ENCODE peak calls at places on chromosomes 4 and X, in eight cellular contexts. One of them, this sample, is unnamed.

GRCh38 chr4:187172340-187172761 is 448.7 kb upstream of the FAT1 start:
- DNase-seq in fibroblast of pulmonary artery: peak
- DNase-seq in prostate gland: peak
- DNase-seq in foreskin keratinocyte: peak
- DNase-seq in tibial nerve: no peak
- DNase-seq in tibial artery: no peak
- DNase-seq in WTC11: no peak
- DNase-seq in HL-60: no peak
- DNase-seq in this sample: no peak

GRCh38 chr4:16297003-16297402 is 70.7 kb upstream of the TAPT1 start:
- DNase-seq in foreskin keratinocyte: no peak
- DNase-seq in fibroblast of pulmonary artery: no peak
- DNase-seq in tibial nerve: no peak
- DNase-seq in tibial artery: no peak
- DNase-seq in WTC11: no peak
- DNase-seq in HL-60: no peak
- DNase-seq in prostate gland: no peak
- DNase-seq in this sample: no peak

GRCh38 chr4:155807021-155807420 is 48.2 kb downstream of the GUCY1B1 start:
- DNase-seq in WTC11: no peak
- DNase-seq in tibial nerve: no peak
- DNase-seq in fibroblast of pulmonary artery: peak
- DNase-seq in tibial artery: no peak
- DNase-seq in HL-60: no peak
- DNase-seq in prostate gland: no peak
- DNase-seq in foreskin keratinocyte: no peak
- DNase-seq in this sample: no peak

GRCh38 chr4:112266823-112267222 is 18.9 kb downstream of the TIFA start:
- DNase-seq in WTC11: no peak
- DNase-seq in prostate gland: no peak
- DNase-seq in foreskin keratinocyte: no peak
- DNase-seq in HL-60: no peak
- DNase-seq in tibial nerve: no peak
- DNase-seq in tibial artery: no peak
- DNase-seq in fibroblast of pulmonary artery: peak
- DNase-seq in this sample: no peak

GRCh38 chr4:101983835-101984234 is 193.3 kb downstream of the BANK1 start:
- DNase-seq in tibial nerve: no peak
- DNase-seq in fibroblast of pulmonary artery: no peak
- DNase-seq in WTC11: no peak
- DNase-seq in prostate gland: no peak
- DNase-seq in tibial artery: no peak
- DNase-seq in HL-60: no peak
- DNase-seq in foreskin keratinocyte: no peak
- DNase-seq in this sample: no peak

GRCh38 chr4:185290656-185291055 is 81.3 kb downstream of the SNX25 start:
- DNase-seq in prostate gland: no peak
- DNase-seq in tibial nerve: no peak
- DNase-seq in WTC11: no peak
- DNase-seq in foreskin keratinocyte: no peak
- DNase-seq in fibroblast of pulmonary artery: no peak
- DNase-seq in HL-60: no peak
- DNase-seq in tibial artery: no peak
- DNase-seq in this sample: no peak

GRCh38 chrX:2576793-2577192 is 76.0 kb upstream of the DHRSX start:
- DNase-seq in fibroblast of pulmonary artery: no peak
- DNase-seq in foreskin keratinocyte: no peak
- DNase-seq in tibial nerve: no peak
- DNase-seq in prostate gland: no peak
- DNase-seq in tibial artery: no peak
- DNase-seq in HL-60: no peak
- DNase-seq in WTC11: no peak
- DNase-seq in this sample: no peak

GRCh38 chrX:54407266-54407665 is 32.9 kb upstream of the TSR2 start:
- DNase-seq in tibial nerve: no peak
- DNase-seq in prostate gland: no peak
- DNase-seq in foreskin keratinocyte: no peak
- DNase-seq in fibroblast of pulmonary artery: no peak
- DNase-seq in tibial artery: no peak
- DNase-seq in HL-60: no peak
- DNase-seq in WTC11: no peak
- DNase-seq in this sample: no peak

GRCh38 chrX:38474543-38474942 is 86.8 kb upstream of the TSPAN7 start:
- DNase-seq in WTC11: peak
- DNase-seq in HL-60: no peak
- DNase-seq in prostate gland: no peak
- DNase-seq in tibial artery: no peak
- DNase-seq in foreskin keratinocyte: no peak
- DNase-seq in tibial nerve: no peak
- DNase-seq in fibroblast of pulmonary artery: no peak
- DNase-seq in this sample: no peak

GRCh38 chr4:115325836-115326235 is 212.4 kb upstream of the NDST4 start:
- DNase-seq in tibial nerve: no peak
- DNase-seq in WTC11: no peak
- DNase-seq in fibroblast of pulmonary artery: no peak
- DNase-seq in HL-60: no peak
- DNase-seq in tibial artery: no peak
- DNase-seq in prostate gland: no peak
- DNase-seq in foreskin keratinocyte: no peak
- DNase-seq in this sample: no peak

GRCh38 chrX:15501506-15501905 is 899 bp downstream of the BMX start:
- DNase-seq in fibroblast of pulmonary artery: no peak
- DNase-seq in WTC11: no peak
- DNase-seq in tibial nerve: no peak
- DNase-seq in prostate gland: no peak
- DNase-seq in HL-60: no peak
- DNase-seq in tibial artery: no peak
- DNase-seq in foreskin keratinocyte: no peak
- DNase-seq in this sample: no peak

GRCh38 chrX:50333308-50333707 is 128.7 kb downstream of the CCNB3 start:
- DNase-seq in tibial nerve: no peak
- DNase-seq in WTC11: no peak
- DNase-seq in fibroblast of pulmonary artery: no peak
- DNase-seq in prostate gland: no peak
- DNase-seq in foreskin keratinocyte: no peak
- DNase-seq in tibial artery: no peak
- DNase-seq in HL-60: no peak
- DNase-seq in this sample: no peak

GRCh38 chr4:99893991-99894981 is at the start of gene LAMTOR3:
- DNase-seq in HL-60: peak
- DNase-seq in tibial nerve: peak
- DNase-seq in foreskin keratinocyte: peak
- DNase-seq in tibial artery: peak
- DNase-seq in prostate gland: peak
- DNase-seq in WTC11: peak
- DNase-seq in fibroblast of pulmonary artery: peak
- DNase-seq in this sample: peak

DNA sequence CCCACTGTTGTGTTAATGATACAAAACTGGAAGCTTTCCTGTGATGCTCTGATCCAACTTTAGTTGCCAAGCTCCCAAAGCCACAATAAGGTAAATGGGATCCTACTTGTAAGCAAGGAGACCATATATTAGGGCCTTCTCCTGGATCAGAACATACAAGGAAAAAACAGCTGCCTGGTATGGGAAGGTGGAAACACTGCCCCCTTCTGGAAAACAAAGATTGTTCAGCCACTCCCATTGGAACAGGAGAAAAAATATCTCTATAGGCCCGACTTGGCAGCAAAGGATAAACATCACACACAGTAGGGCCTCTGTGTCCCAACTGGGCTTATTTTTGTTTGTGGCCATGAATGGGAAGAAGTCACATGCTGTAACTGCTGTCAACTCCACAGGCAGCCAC is 166.5 kb downstream of the TBX22 start:
- DNase-seq in fibroblast of pulmonary artery: no peak
- DNase-seq in HL-60: no peak
- DNase-seq in prostate gland: no peak
- DNase-seq in tibial nerve: no peak
- DNase-seq in tibial artery: no peak
- DNase-seq in WTC11: peak
- DNase-seq in foreskin keratinocyte: no peak
- DNase-seq in this sample: no peak
- TF ChIP-seq CTCF in fibroblast of pulmonary artery: no peak
- TF ChIP-seq CTCF in HL-60: no peak
- TF ChIP-seq CTCF in prostate gland: no peak
- TF ChIP-seq CTCF in tibial nerve: no peak
- TF ChIP-seq CTCF in tibial artery: no peak
- TF ChIP-seq CTCF in WTC11: peak
- TF ChIP-seq CTCF in foreskin keratinocyte: no peak
- TF ChIP-seq CTCF in this sample: peak

DNA sequence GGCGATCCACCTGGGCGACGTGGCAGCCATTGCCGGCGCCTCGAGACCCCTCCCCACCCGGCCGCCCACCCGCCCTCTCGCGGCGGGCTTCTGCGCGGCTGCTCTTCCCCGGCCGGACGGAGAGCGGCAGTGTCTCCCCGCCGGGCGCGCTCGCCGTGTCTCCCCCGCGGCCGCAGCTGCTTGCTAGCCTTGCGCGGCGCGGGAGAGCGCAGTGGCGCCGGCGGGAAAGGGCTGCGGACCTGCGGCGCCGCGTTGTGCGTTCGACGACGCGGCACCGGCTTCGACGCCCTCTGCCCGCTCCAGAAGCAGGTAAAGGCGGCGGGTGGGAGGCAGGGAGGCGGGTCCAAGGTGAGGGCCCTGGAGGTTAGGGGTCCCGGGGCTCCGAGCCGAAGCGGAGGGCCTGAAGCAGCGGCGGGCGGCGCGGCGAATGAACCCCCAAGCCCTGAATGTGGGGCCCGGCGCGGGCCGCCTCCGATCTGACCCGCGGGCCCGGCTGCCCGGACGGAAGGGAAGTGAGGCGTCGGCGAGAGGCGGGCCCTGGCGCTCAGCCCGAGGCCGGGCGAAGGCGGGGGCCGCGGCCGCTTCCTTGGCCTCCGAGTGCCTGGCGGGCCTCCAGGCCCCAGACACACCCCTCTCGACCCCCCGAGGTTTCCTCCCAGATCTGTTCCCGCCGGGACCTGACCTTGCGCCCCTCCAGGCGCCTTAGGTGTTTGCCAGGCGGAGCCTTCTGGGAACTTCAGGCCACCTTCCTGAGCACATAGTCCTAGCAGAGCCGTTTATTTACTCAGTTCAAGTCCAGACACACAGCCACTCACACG is at the start of gene N4BP2:
- DNase-seq in fibroblast of pulmonary artery: peak
- DNase-seq in tibial artery: peak
- DNase-seq in WTC11: peak
- DNase-seq in foreskin keratinocyte: no peak
- DNase-seq in HL-60: peak
- DNase-seq in tibial nerve: peak
- DNase-seq in prostate gland: peak
- DNase-seq in this sample: peak
- TF ChIP-seq CTCF in fibroblast of pulmonary artery: peak
- TF ChIP-seq CTCF in tibial artery: peak
- TF ChIP-seq CTCF in WTC11: no peak
- TF ChIP-seq CTCF in foreskin keratinocyte: peak
- TF ChIP-seq CTCF in HL-60: peak
- TF ChIP-seq CTCF in tibial nerve: peak
- TF ChIP-seq CTCF in prostate gland: peak
- TF ChIP-seq CTCF in this sample: peak

GRCh38 chrX:40465735-40466551 is 114.8 kb upstream of the ATP6AP2 start:
- DNase-seq in foreskin keratinocyte: no peak
- DNase-seq in HL-60: no peak
- DNase-seq in prostate gland: no peak
- DNase-seq in tibial nerve: no peak
- DNase-seq in fibroblast of pulmonary artery: no peak
- DNase-seq in WTC11: no peak
- DNase-seq in tibial artery: no peak
- DNase-seq in this sample: no peak

GRCh38 chrX:40471965-40472648 is 108.7 kb upstream of the ATP6AP2 start:
- DNase-seq in tibial artery: no peak
- DNase-seq in prostate gland: peak
- DNase-seq in fibroblast of pulmonary artery: peak
- DNase-seq in HL-60: no peak
- DNase-seq in WTC11: peak
- DNase-seq in foreskin keratinocyte: peak
- DNase-seq in tibial nerve: no peak
- DNase-seq in this sample: no peak

GRCh38 chrX:40470830-40471429 is 109.8 kb upstream of the ATP6AP2 start:
- DNase-seq in HL-60: no peak
- DNase-seq in tibial nerve: no peak
- DNase-seq in foreskin keratinocyte: no peak
- DNase-seq in tibial artery: no peak
- DNase-seq in prostate gland: no peak
- DNase-seq in fibroblast of pulmonary artery: no peak
- DNase-seq in WTC11: no peak
- DNase-seq in this sample: no peak

GRCh38 chrX:40469316-40469715 is 111.5 kb upstream of the ATP6AP2 start:
- DNase-seq in WTC11: no peak
- DNase-seq in prostate gland: peak
- DNase-seq in fibroblast of pulmonary artery: no peak
- DNase-seq in foreskin keratinocyte: no peak
- DNase-seq in HL-60: no peak
- DNase-seq in tibial artery: no peak
- DNase-seq in tibial nerve: no peak
- DNase-seq in this sample: no peak

DNA sequence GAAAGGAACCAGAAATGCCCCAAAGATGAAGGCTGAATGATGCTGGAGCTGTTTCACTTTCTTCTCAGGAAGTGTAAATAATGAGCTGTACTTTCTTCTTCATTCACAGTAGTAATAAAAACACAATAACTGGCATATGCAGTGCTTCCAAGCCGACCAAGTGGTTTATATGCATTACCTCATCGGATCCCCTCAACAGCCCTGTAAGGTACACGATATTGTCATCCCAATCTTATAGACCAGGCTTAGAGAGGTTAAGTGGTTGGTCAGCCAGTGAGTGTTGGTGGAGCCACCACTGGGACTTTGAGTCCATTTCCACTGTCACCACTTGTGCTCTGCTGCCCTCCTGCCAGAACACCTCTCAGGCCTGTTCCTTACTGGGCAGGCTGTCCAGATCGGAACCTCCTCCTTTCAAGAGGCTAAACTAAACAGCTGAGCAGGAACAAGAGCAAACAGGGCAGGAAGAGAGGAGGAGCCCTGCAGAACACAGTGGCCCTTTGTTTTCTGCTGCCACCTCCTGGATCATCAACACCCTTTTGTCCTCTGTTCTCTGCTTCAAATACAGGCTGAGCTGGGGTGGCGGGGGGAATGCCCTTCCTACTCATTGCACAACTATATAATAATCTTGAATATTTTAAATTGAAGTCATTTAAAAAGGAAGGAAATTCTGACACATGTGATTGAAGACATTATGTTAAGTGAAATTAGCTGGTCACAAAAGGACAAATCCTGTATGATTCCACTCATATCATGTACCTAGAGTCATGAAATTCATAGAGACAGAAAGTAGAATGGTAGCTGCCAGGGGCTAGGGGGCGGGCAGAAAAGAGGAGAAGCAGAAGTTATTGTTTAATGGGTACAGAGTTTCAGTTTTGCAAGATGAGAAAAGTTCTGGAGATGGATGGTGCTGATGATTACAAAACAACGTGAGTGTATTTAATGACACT is 112.5 kb upstream of the ATP6AP2 start:
- DNase-seq in HL-60: peak
- DNase-seq in prostate gland: peak
- DNase-seq in tibial artery: peak
- DNase-seq in foreskin keratinocyte: no peak
- DNase-seq in fibroblast of pulmonary artery: peak
- DNase-seq in WTC11: peak
- DNase-seq in tibial nerve: peak
- DNase-seq in this sample: no peak
- TF ChIP-seq CTCF in HL-60: peak
- TF ChIP-seq CTCF in prostate gland: peak
- TF ChIP-seq CTCF in tibial artery: no peak
- TF ChIP-seq CTCF in foreskin keratinocyte: peak
- TF ChIP-seq CTCF in fibroblast of pulmonary artery: peak
- TF ChIP-seq CTCF in WTC11: no peak
- TF ChIP-seq CTCF in tibial nerve: no peak
- TF ChIP-seq CTCF in this sample: no peak

GRCh38 chr4:166252487-166253402 is 379.7 kb downstream of the TLL1 start:
- DNase-seq in foreskin keratinocyte: no peak
- DNase-seq in tibial nerve: no peak
- DNase-seq in tibial artery: no peak
- DNase-seq in prostate gland: no peak
- DNase-seq in HL-60: no peak
- DNase-seq in WTC11: peak
- DNase-seq in fibroblast of pulmonary artery: peak
- DNase-seq in this sample: no peak
- TF ChIP-seq CTCF in foreskin keratinocyte: peak
- TF ChIP-seq CTCF in tibial nerve: peak
- TF ChIP-seq CTCF in tibial artery: peak
- TF ChIP-seq CTCF in prostate gland: no peak
- TF ChIP-seq CTCF in HL-60: no peak
- TF ChIP-seq CTCF in WTC11: peak
- TF ChIP-seq CTCF in fibroblast of pulmonary artery: peak
- TF ChIP-seq CTCF in this sample: peak

This sample was measured in glutamatergic neuron.